ENCODE peak calls at places on chromosome 1, in eight cellular contexts. K is body of pancreas; S is foreskin fibroblast; E is uterus; I is dorsolateral prefrontal cortex; Q is GM23338; A is pancreas; O is CD4-positive, alpha-beta T cell. Z is an unnamed sample.

GRCh38 chr1:183567584-183567983 is 22.7 kb downstream of the NCF2 start:
- DNase-seq in K (peak), S (peak), E (no peak), I (no peak), Q (no peak), A (no peak), O (no peak), Z (peak)

GRCh38 chr1:17117451-17118265 is 1.6 kb downstream of the PADI2 start:
- DNase-seq in K (peak), S (no peak), E (no peak), I (no peak), Q (no peak), A (peak), O (no peak), Z (no peak)

GRCh38 chr1:153538315-153538821 is 2.4 kb downstream of the S100A5 start:
- DNase-seq in K (peak), S (peak), E (no peak), I (no peak), Q (peak), A (no peak), O (no peak), Z (no peak)

GRCh38 chr1:38120552-38121230 is 74.1 kb upstream of the POU3F1 start:
- DNase-seq in K (no peak), S (no peak), E (no peak), I (no peak), Q (no peak), A (no peak), O (no peak), Z (no peak)

GRCh38 chr1:26154750-26155149 is 4.1 kb upstream of the FAM110D start:
- DNase-seq in K (no peak), S (no peak), E (no peak), I (no peak), Q (peak), A (no peak), O (no peak), Z (no peak)

GRCh38 chr1:203652718-203653461 is 26.3 kb downstream of the ATP2B4 start:
- DNase-seq in K (no peak), S (no peak), E (no peak), I (no peak), Q (no peak), A (no peak), O (no peak), Z (peak)

GRCh38 chr1:171904778-171905449 is 63.6 kb downstream of the DNM3 start:
- DNase-seq in K (no peak), S (no peak), E (no peak), I (no peak), Q (no peak), A (no peak), O (no peak), Z (no peak)

GRCh38 chr1:85850238-85850637 is 142.0 kb upstream of the ZNHIT6 start:
- DNase-seq in K (no peak), S (peak), E (no peak), I (no peak), Q (peak), A (no peak), O (no peak), Z (no peak)

GRCh38 chr1:167186198-167186750 is 34.4 kb upstream of the POU2F1 start:
- DNase-seq in K (no peak), S (no peak), E (no peak), I (no peak), Q (no peak), A (no peak), O (no peak), Z (no peak)

GRCh38 chr1:150877220-150877516 is 769 bp upstream of the ARNT start:
- DNase-seq in K (no peak), S (no peak), E (no peak), I (no peak), Q (peak), A (no peak), O (no peak), Z (no peak)

GRCh38 chr1:224564491-224565084 is 51.5 kb upstream of the CNIH3 start:
- DNase-seq in K (no peak), S (peak), E (no peak), I (no peak), Q (no peak), A (no peak), O (no peak), Z (no peak)

GRCh38 chr1:94599090-94599813 is 57.7 kb upstream of the F3 start:
- DNase-seq in K (peak), S (peak), E (no peak), I (no peak), Q (peak), A (no peak), O (no peak), Z (no peak)
- TF ChIP-seq CTCF in K (peak), S (peak), E (no peak), I (peak), Q (peak), A (peak), O (no peak), Z (no peak)

DNA sequence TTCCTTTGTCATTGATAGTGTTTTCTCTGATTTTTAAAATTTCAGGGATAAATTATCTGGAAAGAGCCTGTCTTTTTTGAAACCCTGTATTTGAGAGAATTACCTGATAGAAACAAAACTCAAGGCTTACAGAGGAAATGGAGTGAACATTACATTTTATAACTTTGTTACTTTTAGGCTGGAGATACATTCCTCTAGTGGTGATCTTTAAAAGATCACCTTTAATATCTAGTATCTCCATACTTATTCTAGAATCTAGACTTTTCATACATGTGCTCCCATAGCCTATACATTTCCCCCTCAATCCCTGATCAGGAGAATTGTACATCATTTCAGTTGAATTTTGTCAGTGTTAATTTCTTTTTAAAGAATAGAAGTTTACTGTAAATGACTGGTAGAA is 33.6 kb downstream of the RASAL2 start:
- DNase-seq in K (no peak), S (no peak), E (no peak), I (no peak), Q (no peak), A (no peak), O (no peak), Z (no peak)
- TF ChIP-seq CTCF in K (no peak), S (no peak), E (no peak), I (no peak), Q (no peak), A (no peak), O (no peak), Z (no peak)

GRCh38 chr1:168736450-168736980 is 7.5 kb upstream of the DPT start:
- DNase-seq in K (no peak), S (no peak), E (no peak), I (no peak), Q (no peak), A (no peak), O (no peak), Z (no peak)

GRCh38 chr1:168734271-168734670 is 5.3 kb upstream of the DPT start:
- DNase-seq in K (no peak), S (no peak), E (no peak), I (no peak), Q (no peak), A (no peak), O (no peak), Z (no peak)

GRCh38 chr1:168735987-168736386 is 7.0 kb upstream of the DPT start:
- DNase-seq in K (no peak), S (no peak), E (no peak), I (no peak), Q (no peak), A (no peak), O (no peak), Z (no peak)

GRCh38 chr1:168733241-168733640 is 4.2 kb upstream of the DPT start:
- DNase-seq in K (no peak), S (no peak), E (no peak), I (no peak), Q (no peak), A (no peak), O (no peak), Z (no peak)

GRCh38 chr1:168734946-168735345 is 5.9 kb upstream of the DPT start:
- DNase-seq in K (no peak), S (no peak), E (no peak), I (no peak), Q (no peak), A (no peak), O (no peak), Z (no peak)
- TF ChIP-seq CTCF in K (peak), S (no peak), E (no peak), I (no peak), Q (no peak), A (no peak), O (no peak), Z (no peak)

DNA sequence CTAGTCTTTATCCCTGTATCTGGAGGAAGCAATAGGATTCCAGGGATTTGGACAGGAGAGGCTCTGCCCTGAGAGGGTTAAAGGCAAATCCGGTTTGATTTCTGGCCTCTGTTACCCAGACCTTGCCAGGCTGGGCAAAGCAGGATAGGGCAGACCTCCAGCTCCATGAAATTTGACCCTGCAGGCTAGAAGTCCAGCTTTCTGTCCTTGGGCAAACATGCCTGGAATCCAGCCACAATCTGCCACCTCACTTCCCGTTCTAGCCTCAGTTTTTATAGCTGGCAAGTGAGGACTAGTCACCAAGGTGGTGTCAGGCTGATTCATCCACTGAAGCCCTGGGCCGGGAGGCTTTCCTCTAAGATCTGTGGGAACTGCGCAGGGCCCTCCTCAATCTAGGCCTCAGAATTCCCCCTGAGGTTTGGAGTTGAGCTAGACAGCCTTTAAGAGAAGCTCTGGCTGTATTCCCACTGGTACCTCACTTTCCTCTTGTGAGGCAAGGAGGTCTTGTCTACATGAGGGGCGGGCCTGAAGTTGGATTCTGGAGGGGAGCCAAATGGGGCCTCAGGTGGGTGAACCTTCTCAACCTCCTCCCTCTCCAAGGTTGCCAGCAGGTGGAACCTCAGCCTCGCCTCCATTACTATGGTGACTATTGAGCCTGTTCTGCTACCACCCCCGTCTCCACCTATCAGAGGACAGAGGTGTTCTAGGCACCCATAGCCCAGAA is 7.0 kb upstream of the P3R3URF start:
- DNase-seq in K (peak), S (peak), E (peak), I (no peak), Q (peak), A (peak), O (no peak), Z (no peak)
- TF ChIP-seq CTCF in K (peak), S (no peak), E (no peak), I (no peak), Q (peak), A (no peak), O (no peak), Z (no peak)

Z was measured in DND-41.